ENCODE peak calls at places on chromosomes 5 and 9, in four cellular contexts. G is lower lobe of right lung, H is testis, O is progenitor cell of endocrine pancreas. T is an unnamed sample.

GRCh38 chr5:53418844-53419243 is 61.6 kb upstream of the FST start:
- DNase-seq in G (no peak), H (no peak), O (no peak), T (no peak)

GRCh38 chr5:9188956-9189355 is 356.9 kb downstream of the SEMA5A start:
- DNase-seq in G (no peak), H (no peak), O (no peak), T (no peak)

GRCh38 chr5:161299053-161299452 is 247.5 kb downstream of the GABRB2 start:
- DNase-seq in G (no peak), H (no peak), O (no peak), T (no peak)

GRCh38 chr5:82352146-82352791 is 74.1 kb upstream of the RPS23 start:
- DNase-seq in G (no peak), H (no peak), O (no peak), T (no peak)

GRCh38 chr9:107239474-107239873 is 43.6 kb upstream of the RAD23B start:
- DNase-seq in G (no peak), H (no peak), O (no peak), T (no peak)

GRCh38 chr5:175603987-175604739 is 53.7 kb upstream of the HRH2 start:
- DNase-seq in G (no peak), H (no peak), O (no peak), T (no peak)

GRCh38 chr9:38681747-38682227 is 38.1 kb downstream of the FAM240B start:
- DNase-seq in G (no peak), H (no peak), O (no peak), T (no peak)

GRCh38 chr9:18761742-18762141 is 271.3 kb downstream of the SAXO1 start:
- DNase-seq in G (no peak), H (no peak), O (no peak), T (no peak)

GRCh38 chr5:79990205-79990597 is 861 bp downstream of the MTX3 start:
- DNase-seq in G (no peak), H (no peak), O (no peak), T (no peak)

GRCh38 chr5:151019331-151019730 is 1.1 kb upstream of the GPX3 start:
- DNase-seq in G (no peak), H (no peak), O (no peak), T (no peak)

GRCh38 chr5:43608406-43608805 is 5.4 kb downstream of the NNT start:
- DNase-seq in G (no peak), H (no peak), O (no peak), T (no peak)

GRCh38 chr9:99023831-99024230 is 80.1 kb downstream of the COL15A1 start:
- DNase-seq in G (no peak), H (peak), O (no peak), T (no peak)

GRCh38 chr9:5184776-5185175 is 663 bp downstream of the INSL6 start:
- DNase-seq in G (no peak), H (no peak), O (no peak), T (no peak)

GRCh38 chr5:151683444-151683843 is 3.3 kb downstream of the SPARC start:
- DNase-seq in G (no peak), H (no peak), O (no peak), T (no peak)

GRCh38 chr5:84113246-84114118 is 271.2 kb downstream of the EDIL3 start:
- DNase-seq in G (no peak), H (no peak), O (no peak), T (no peak)

GRCh38 chr5:51476456-51476855 is 93.2 kb downstream of the ISL1 start:
- DNase-seq in G (no peak), H (no peak), O (no peak), T (no peak)

GRCh38 chr5:80837679-80838078 is 122.5 kb upstream of the RASGRF2 start:
- DNase-seq in G (no peak), H (no peak), O (no peak), T (no peak)

GRCh38 chr9:131346559-131346958 is 47.3 kb upstream of the PRRC2B start:
- DNase-seq in G (no peak), H (no peak), O (no peak), T (no peak)

GRCh38 chr9:131349881-131350563 is 43.9 kb upstream of the PRRC2B start:
- DNase-seq in G (peak), H (peak), O (peak), T (peak)

GRCh38 chr9:131347376-131348020 is 46.4 kb upstream of the PRRC2B start:
- DNase-seq in G (peak), H (no peak), O (no peak), T (no peak)

GRCh38 chr9:131349522-131349880 is 44.4 kb upstream of the PRRC2B start:
- DNase-seq in G (no peak), H (no peak), O (no peak), T (no peak)

GRCh38 chr9:131348631-131349521 is 45.0 kb upstream of the PRRC2B start:
- DNase-seq in G (peak), H (no peak), O (no peak), T (no peak)
- TF ChIP-seq CTCF in G (no peak), H (no peak), O (peak), T (no peak)

GRCh38 chr5:131810510-131811249 is 13.9 kb upstream of the FNIP1 start:
- DNase-seq in G (no peak), H (no peak), O (no peak), T (no peak)
- TF ChIP-seq CTCF in G (no peak), H (no peak), O (peak), T (peak)

GRCh38 chr5:139839416-139839815 is 43.8 kb downstream of the PSD2 start:
- DNase-seq in G (no peak), H (no peak), O (no peak), T (no peak)

GRCh38 chr5:139842321-139842720 is 46.7 kb downstream of the PSD2 start:
- DNase-seq in G (peak), H (no peak), O (no peak), T (no peak)

GRCh38 chr5:139843991-139844390 is 48.4 kb downstream of the PSD2 start:
- DNase-seq in G (no peak), H (no peak), O (no peak), T (no peak)

GRCh38 chr5:139839918-139840317 is 44.3 kb downstream of the PSD2 start:
- DNase-seq in G (no peak), H (no peak), O (no peak), T (no peak)

GRCh38 chr5:139841549-139841948 is 45.9 kb downstream of the PSD2 start:
- DNase-seq in G (no peak), H (no peak), O (no peak), T (no peak)
- TF ChIP-seq CTCF in G (no peak), H (no peak), O (no peak), T (no peak)

DNA sequence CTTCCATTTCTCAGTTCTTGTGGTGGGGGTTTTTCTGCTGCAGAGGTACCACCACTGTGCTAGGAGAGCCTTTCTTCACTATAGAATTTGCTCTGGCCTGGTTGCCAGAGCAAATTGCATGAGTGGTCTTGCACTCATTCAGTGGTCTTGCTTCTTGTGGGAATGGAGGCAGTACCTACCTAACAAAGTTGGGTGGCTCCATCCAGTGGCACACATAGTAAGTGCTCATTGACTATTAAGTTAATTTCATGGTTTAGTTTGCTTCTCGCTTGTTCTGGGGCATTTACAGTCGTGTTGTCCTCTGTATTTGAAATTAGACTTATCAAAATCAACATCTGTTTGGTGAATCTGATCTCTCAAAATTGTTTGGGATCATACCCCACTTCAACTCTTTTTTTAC is 23.0 kb downstream of the SLC28A3 start:
- DNase-seq in G (no peak), H (no peak), O (no peak), T (no peak)
- TF ChIP-seq CTCF in G (no peak), H (no peak), O (no peak), T (no peak)